ENCODE peak calls at places on chromosomes 11 and 22, in ten cellular contexts. N is cardiac fibroblast, Q is GM13977, G is lower lobe of right lung, R is A549, U is heart left ventricle, Y is H9, V is adrenal gland, E is IMR-90, W is fibroblast of the aortic adventitia. L is an unnamed sample.
A peak's percentile ranks its signal among the peaks of the same experiment; 100 is the strongest.

GRCh38 chr11:34302046-34302921 is 55.5 kb downstream of the ABTB2 start:
- DNase-seq in N (peak; percentile 82), Q (peak; percentile 57), G (no peak), R (no peak), U (no peak), Y (no peak), V (no peak), E (peak; percentile 98), W (peak; percentile 94), L (peak; percentile 98)

GRCh38 chr11:64681171-64681570 is 41.8 kb downstream of the NRXN2 start:
- DNase-seq in N (no peak), Q (no peak), G (no peak), R (no peak), U (no peak), Y (no peak), V (no peak), E (no peak), W (no peak), L (no peak)

GRCh38 chr22:49976439-49977175 is 16.0 kb downstream of the PIM3 start:
- DNase-seq in N (no peak), Q (peak; percentile 80), G (no peak), R (no peak), U (no peak), Y (no peak), V (no peak), E (no peak), W (no peak), L (no peak)

GRCh38 chr22:45818130-45819085 is 146.8 kb downstream of the ATXN10 start:
- DNase-seq in N (no peak), Q (no peak), G (no peak), R (no peak), U (peak; percentile 71), Y (no peak), V (peak; percentile 51), E (no peak), W (no peak), L (no peak)

GRCh38 chr22:45977003-45977395 is at the start of gene WNT7B:
- DNase-seq in N (no peak), Q (no peak), G (peak; percentile 75), R (peak; percentile 35), U (no peak), Y (no peak), V (no peak), E (no peak), W (no peak), L (no peak)

GRCh38 chr11:94749367-94749766 is 18.8 kb upstream of the AMOTL1 start:
- DNase-seq in N (no peak), Q (no peak), G (no peak), R (peak; percentile 47), U (no peak), Y (no peak), V (no peak), E (no peak), W (no peak), L (no peak)

GRCh38 chr11:127627629-127628462 is 627.3 kb upstream of the KIRREL3 start:
- DNase-seq in N (no peak), Q (no peak), G (no peak), R (no peak), U (no peak), Y (no peak), V (no peak), E (peak; percentile 4), W (no peak), L (no peak)

GRCh38 chr11:92888701-92889100 is 80.8 kb upstream of the MTNR1B start:
- DNase-seq in N (no peak), Q (no peak), G (no peak), R (no peak), U (no peak), Y (no peak), V (no peak), E (no peak), W (no peak), L (no peak)

GRCh38 chr11:63917685-63918523 is 940 bp upstream of the RCOR2 start:
- DNase-seq in N (peak; percentile 57), Q (peak; percentile 69), G (no peak), R (peak; percentile 62), U (peak; percentile 91), Y (peak; percentile 93), V (peak; percentile 63), E (no peak), W (peak; percentile 51), L (peak; percentile 51)

GRCh38 chr11:67278135-67278938 is 10.8 kb upstream of the ANKRD13D start:
- DNase-seq in N (no peak), Q (no peak), G (peak; percentile 42), R (no peak), U (peak; percentile 21), Y (no peak), V (no peak), E (no peak), W (no peak), L (no peak)

DNA sequence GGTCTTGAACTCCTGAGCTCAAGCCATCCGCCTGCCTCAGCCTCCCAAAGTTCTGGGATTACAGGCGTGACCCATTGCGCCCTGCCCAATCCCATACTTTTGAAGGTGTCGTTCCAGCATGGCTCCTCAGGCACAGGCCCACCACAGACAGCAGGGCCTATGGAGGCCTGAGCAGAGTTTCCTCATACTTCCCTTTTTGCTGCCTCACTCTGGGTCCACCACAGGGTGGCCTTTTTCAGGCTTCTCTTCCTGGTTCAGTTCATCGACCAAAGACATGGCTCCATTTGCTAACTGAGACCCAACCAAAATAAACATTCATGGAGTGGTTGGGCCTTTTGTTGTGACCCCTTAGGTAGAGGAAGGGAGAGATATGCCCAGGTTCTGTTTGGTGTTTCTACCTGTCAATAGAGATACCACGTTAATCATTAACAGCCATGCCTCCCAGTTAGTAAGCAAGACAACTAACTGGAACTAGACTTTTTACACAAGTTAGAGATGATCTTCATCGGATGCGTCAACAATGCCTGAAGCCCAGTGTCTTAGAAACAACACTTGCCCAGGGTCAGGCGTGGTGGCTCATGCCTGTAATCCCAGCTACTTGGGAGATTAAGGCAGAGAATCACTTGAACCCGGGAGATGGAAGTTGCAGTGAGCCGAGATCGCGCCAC is 35.1 kb downstream of the TRIOBP start:
- DNase-seq in N (no peak), Q (no peak), G (no peak), R (peak; percentile 31), U (no peak), Y (no peak), V (no peak), E (no peak), W (no peak), L (no peak)
- TF ChIP-seq CTCF in N (peak; percentile 18), Q (peak; percentile 8), G (no peak), R (no peak), U (no peak), Y (no peak), V (no peak), E (no peak), W (peak; percentile 18), L (peak; percentile 9)

GRCh38 chr11:43996318-43996717 is 51.5 kb upstream of the ACCSL start:
- DNase-seq in N (no peak), Q (no peak), G (no peak), R (no peak), U (no peak), Y (no peak), V (no peak), E (no peak), W (no peak), L (no peak)
- TF ChIP-seq CTCF in N (no peak), Q (no peak), G (no peak), R (no peak), U (no peak), Y (no peak), V (no peak), E (no peak), W (no peak), L (no peak)

DNA sequence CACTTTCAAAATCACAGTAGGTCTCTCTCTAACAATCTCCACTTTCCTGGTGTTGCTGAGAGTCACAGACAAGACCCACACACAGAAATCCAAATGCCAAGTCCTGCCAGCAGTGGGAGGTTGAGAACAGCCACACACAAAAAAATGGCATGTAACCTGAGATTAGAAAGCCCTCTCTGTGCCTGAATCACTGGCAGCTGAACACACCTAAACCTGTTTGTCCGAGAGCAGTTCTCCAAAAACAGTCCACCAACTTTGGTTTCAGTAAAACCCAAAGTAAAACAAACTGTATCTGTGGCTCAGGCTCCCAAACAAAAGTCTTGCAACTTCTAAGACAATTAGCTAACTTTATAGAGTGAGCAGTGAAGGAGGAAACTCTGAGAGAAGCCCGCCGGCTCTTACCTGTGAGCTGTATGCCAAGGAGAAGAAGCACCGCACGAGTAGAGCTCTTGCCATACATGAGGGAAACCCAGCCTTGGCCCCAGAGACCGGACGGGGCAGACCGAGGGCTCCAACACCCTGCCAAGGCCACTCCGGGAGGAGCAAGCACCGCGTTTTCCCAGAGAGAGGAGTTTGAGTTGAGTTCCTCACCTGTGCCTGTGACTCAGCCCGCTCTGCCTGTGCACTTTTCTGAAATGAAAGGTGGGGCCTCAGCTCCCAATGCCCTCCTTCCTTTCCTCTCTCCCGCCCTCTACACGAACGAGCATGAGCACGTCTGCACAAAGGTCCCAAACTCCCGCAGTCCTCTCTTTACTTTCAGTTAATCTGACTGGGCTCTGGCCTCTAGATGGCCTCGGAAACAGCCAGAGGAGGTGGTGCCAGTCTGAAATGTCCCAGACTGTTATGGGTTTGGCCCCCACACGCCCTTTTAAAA is at the start of gene MPZL2:
- DNase-seq in N (no peak), Q (no peak), G (peak; percentile 76), R (no peak), U (peak; percentile 31), Y (peak; percentile 74), V (no peak), E (no peak), W (no peak), L (no peak)
- TF ChIP-seq CTCF in N (no peak), Q (no peak), G (no peak), R (no peak), U (no peak), Y (peak; percentile 9), V (no peak), E (no peak), W (no peak), L (no peak)

GRCh38 chr11:104531075-104531474 is 367.1 kb upstream of the PDGFD start:
- DNase-seq in N (no peak), Q (peak; percentile 6), G (no peak), R (peak; percentile 1), U (no peak), Y (peak; percentile 39), V (no peak), E (no peak), W (no peak), L (no peak)

GRCh38 chr11:104538313-104538712 is 359.9 kb downstream of the CASP12 start:
- DNase-seq in N (no peak), Q (no peak), G (no peak), R (no peak), U (no peak), Y (no peak), V (no peak), E (no peak), W (no peak), L (no peak)

GRCh38 chr11:104529916-104530315 is 366.0 kb upstream of the PDGFD start:
- DNase-seq in N (no peak), Q (no peak), G (no peak), R (no peak), U (no peak), Y (no peak), V (no peak), E (no peak), W (no peak), L (no peak)

GRCh38 chr11:104531894-104532293 is 366.4 kb downstream of the CASP12 start:
- DNase-seq in N (no peak), Q (no peak), G (no peak), R (no peak), U (no peak), Y (no peak), V (no peak), E (no peak), W (no peak), L (no peak)

DNA sequence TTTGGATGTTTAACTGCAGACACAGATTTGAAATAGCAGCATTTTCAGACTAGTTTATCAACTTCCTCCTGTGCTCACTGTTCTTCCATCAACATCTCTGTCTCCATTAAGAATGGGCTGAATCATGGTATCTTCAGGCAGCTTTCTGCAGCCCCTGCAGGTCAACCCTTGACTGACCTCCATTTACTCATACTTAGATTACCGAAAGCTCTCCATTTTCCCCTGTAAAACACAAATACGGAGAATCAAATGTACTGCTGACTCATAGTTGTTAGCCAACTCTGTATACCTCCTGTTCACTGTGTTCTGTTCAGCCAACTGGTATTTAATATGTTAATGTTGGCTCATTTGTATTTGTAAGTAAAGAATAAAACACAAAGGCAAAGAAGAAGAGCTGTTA is 364.0 kb downstream of the CASP12 start:
- DNase-seq in N (peak; percentile 63), Q (no peak), G (no peak), R (peak; percentile 0), U (no peak), Y (no peak), V (no peak), E (peak; percentile 89), W (peak; percentile 51), L (no peak)
- TF ChIP-seq CTCF in N (no peak), Q (no peak), G (no peak), R (no peak), U (no peak), Y (peak; percentile 35), V (no peak), E (no peak), W (no peak), L (no peak)